ENCODE peak calls at places on chromosomes 12 and 14, in eight cellular contexts. S is BJ, G is upper lobe of right lung, T is stomach, D is MCF 10A, H is GM13977, O is IMR-90, Y is cardiac muscle cell. K is an unnamed sample.

GRCh38 chr12:86748874-86749273 is 492.7 kb upstream of the MGAT4C start:
- DNase-seq in S (no peak), G (no peak), T (no peak), D (no peak), H (no peak), O (no peak), Y (no peak), K (no peak)

GRCh38 chr14:104087981-104088850 is 2.7 kb downstream of the ASPG start:
- DNase-seq in S (no peak), G (peak), T (peak), D (no peak), H (no peak), O (no peak), Y (no peak), K (no peak)

GRCh38 chr14:103029936-103030335 is 27.4 kb downstream of the CDC42BPB start:
- DNase-seq in S (no peak), G (no peak), T (no peak), D (no peak), H (no peak), O (no peak), Y (no peak), K (no peak)

GRCh38 chr14:57266060-57266459 is 2.6 kb downstream of the EXOC5 start:
- DNase-seq in S (no peak), G (no peak), T (no peak), D (no peak), H (no peak), O (peak), Y (no peak), K (no peak)

GRCh38 chr14:100868621-100869370 is 34.7 kb downstream of the RTL1 start:
- DNase-seq in S (no peak), G (peak), T (no peak), D (no peak), H (no peak), O (no peak), Y (no peak), K (no peak)

GRCh38 chr12:50612882-50613281 is 108.1 kb downstream of the DIP2B start:
- DNase-seq in S (no peak), G (no peak), T (no peak), D (no peak), H (no peak), O (no peak), Y (no peak), K (no peak)

GRCh38 chr14:96362965-96363750 is at the start of the genes ATG2B and GSKIP:
- DNase-seq in S (peak), G (peak), T (peak), D (peak), H (peak), O (peak), Y (peak), K (peak)

GRCh38 chr12:105523164-105524057 is 192.9 kb downstream of the C12orf75 start:
- DNase-seq in S (peak), G (peak), T (no peak), D (no peak), H (no peak), O (peak), Y (peak), K (no peak)

GRCh38 chr12:107759410-107759809 is 1.5 kb downstream of the PRDM4 start:
- DNase-seq in S (peak), G (no peak), T (no peak), D (peak), H (no peak), O (peak), Y (no peak), K (no peak)

GRCh38 chr14:65333926-65334687 is 78.4 kb upstream of the FUT8 start:
- DNase-seq in S (peak), G (no peak), T (no peak), D (no peak), H (no peak), O (peak), Y (no peak), K (no peak)

GRCh38 chr12:51954465-51955361 is 3.2 kb downstream of the ACVR1B start:
- DNase-seq in S (no peak), G (no peak), T (peak), D (peak), H (no peak), O (no peak), Y (no peak), K (no peak)

GRCh38 chr14:67539116-67539515 is 6.0 kb downstream of the PLEKHH1 start:
- DNase-seq in S (no peak), G (no peak), T (no peak), D (no peak), H (no peak), O (no peak), Y (no peak), K (no peak)

GRCh38 chr14:69921052-69921451 is 41.8 kb downstream of the SMOC1 start:
- DNase-seq in S (no peak), G (no peak), T (no peak), D (peak), H (no peak), O (peak), Y (no peak), K (no peak)

GRCh38 chr12:109531411-109531810 is 41.9 kb downstream of the MMAB start:
- DNase-seq in S (no peak), G (no peak), T (no peak), D (no peak), H (no peak), O (no peak), Y (peak), K (no peak)

GRCh38 chr12:52569726-52570125 is 3.9 kb downstream of the KRT74 start:
- DNase-seq in S (no peak), G (no peak), T (no peak), D (no peak), H (no peak), O (no peak), Y (no peak), K (no peak)

GRCh38 chr14:31059152-31059924 is 33.2 kb upstream of the STRN3 start:
- DNase-seq in S (peak), G (no peak), T (peak), D (peak), H (no peak), O (peak), Y (no peak), K (no peak)

GRCh38 chr12:111361717-111362576 is 6.9 kb downstream of the PHETA1 start:
- DNase-seq in S (no peak), G (peak), T (peak), D (no peak), H (no peak), O (no peak), Y (no peak), K (no peak)

GRCh38 chr12:13116971-13117370 is 13.5 kb upstream of the GSG1 start:
- DNase-seq in S (no peak), G (no peak), T (no peak), D (no peak), H (no peak), O (no peak), Y (no peak), K (no peak)

GRCh38 chr12:107319536-107320030 is 226.2 kb upstream of the CRY1 start:
- DNase-seq in S (no peak), G (no peak), T (no peak), D (no peak), H (peak), O (no peak), Y (peak), K (no peak)

GRCh38 chr14:105365681-105366080 is 32.7 kb upstream of the TEX22 start:
- DNase-seq in S (no peak), G (no peak), T (no peak), D (no peak), H (no peak), O (no peak), Y (no peak), K (no peak)

DNA sequence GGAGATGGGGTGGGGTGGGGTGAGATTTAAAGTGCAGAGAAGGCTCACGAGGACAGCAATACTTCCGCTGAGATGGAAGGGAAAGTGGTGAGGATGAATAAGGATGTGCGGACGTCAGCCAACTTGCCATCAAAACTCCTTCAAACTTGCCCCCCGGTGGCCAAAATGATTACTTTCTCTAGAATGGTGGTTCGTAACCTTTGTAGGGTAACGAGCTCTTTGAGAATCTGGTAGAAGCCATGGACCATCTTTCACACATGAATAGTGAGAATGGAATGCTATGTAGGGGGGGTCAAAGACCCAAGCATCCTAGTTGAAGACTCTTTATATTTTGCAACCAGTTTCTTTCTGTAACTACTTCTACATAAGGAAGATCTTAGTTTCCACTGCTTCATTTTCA is 245.9 kb upstream of the DDHD1 start:
- DNase-seq in S (no peak), G (no peak), T (no peak), D (peak), H (no peak), O (peak), Y (no peak), K (no peak)
- TF ChIP-seq CTCF in S (peak), G (no peak), T (no peak), D (no peak), H (no peak), O (peak), Y (no peak), K (peak)

GRCh38 chr12:31589896-31590729 is 823 bp downstream of the DENND5B start:
- DNase-seq in S (no peak), G (peak), T (peak), D (peak), H (peak), O (peak), Y (peak), K (peak)
- TF ChIP-seq CTCF in S (peak), G (no peak), T (no peak), D (no peak), H (no peak), O (no peak), Y (peak), K (peak)

DNA sequence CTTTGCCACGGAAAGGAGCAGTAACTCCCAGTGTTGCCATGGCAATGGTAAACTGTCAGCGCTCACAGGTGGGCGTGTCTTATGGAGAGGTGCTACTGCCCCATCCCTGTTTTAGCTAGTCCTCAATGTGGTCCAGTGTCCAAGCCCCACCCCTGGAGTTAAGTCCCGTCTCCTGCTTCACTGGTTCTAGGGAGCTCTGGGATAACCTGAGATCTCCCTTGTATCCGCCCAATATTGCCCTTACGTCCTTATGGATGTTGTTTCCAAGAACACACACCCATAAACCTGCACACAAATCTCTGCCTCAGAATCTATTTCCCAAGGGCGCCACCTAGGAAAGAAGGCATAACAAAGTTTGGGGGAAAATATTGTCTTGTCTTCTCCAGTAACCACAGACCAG is 64.2 kb downstream of the SPRING1 start:
- DNase-seq in S (no peak), G (peak), T (no peak), D (peak), H (no peak), O (no peak), Y (no peak), K (no peak)
- TF ChIP-seq CTCF in S (peak), G (peak), T (no peak), D (no peak), H (peak), O (no peak), Y (peak), K (no peak)

GRCh38 chr12:47819902-47820630 is at the start of gene HDAC7:
- DNase-seq in S (no peak), G (peak), T (peak), D (peak), H (peak), O (peak), Y (peak), K (peak)

GRCh38 chr12:47819544-47819901 is 180 bp downstream of the HDAC7 start:
- DNase-seq in S (no peak), G (no peak), T (no peak), D (no peak), H (no peak), O (no peak), Y (no peak), K (no peak)

GRCh38 chr12:47818382-47818700 is 1.4 kb downstream of the HDAC7 start:
- DNase-seq in S (no peak), G (no peak), T (no peak), D (no peak), H (no peak), O (peak), Y (no peak), K (no peak)

GRCh38 chr12:47818007-47818376 is 1.7 kb downstream of the HDAC7 start:
- DNase-seq in S (no peak), G (peak), T (no peak), D (no peak), H (no peak), O (no peak), Y (no peak), K (no peak)

GRCh38 chr12:47818701-47819543 is 781 bp downstream of the HDAC7 start:
- DNase-seq in S (no peak), G (peak), T (peak), D (peak), H (peak), O (no peak), Y (peak), K (peak)
- TF ChIP-seq CTCF in S (peak), G (peak), T (no peak), D (peak), H (peak), O (peak), Y (peak), K (peak)

GRCh38 chr12:76155157-76155556 is 70.7 kb upstream of the NAP1L1 start:
- DNase-seq in S (no peak), G (no peak), T (no peak), D (no peak), H (no peak), O (no peak), Y (no peak), K (no peak)

GRCh38 chr12:76153616-76154015 is 69.1 kb upstream of the NAP1L1 start:
- DNase-seq in S (no peak), G (no peak), T (no peak), D (peak), H (no peak), O (no peak), Y (no peak), K (no peak)

GRCh38 chr12:76156314-76156713 is 71.8 kb upstream of the NAP1L1 start:
- DNase-seq in S (no peak), G (no peak), T (no peak), D (no peak), H (no peak), O (no peak), Y (no peak), K (no peak)

DNA sequence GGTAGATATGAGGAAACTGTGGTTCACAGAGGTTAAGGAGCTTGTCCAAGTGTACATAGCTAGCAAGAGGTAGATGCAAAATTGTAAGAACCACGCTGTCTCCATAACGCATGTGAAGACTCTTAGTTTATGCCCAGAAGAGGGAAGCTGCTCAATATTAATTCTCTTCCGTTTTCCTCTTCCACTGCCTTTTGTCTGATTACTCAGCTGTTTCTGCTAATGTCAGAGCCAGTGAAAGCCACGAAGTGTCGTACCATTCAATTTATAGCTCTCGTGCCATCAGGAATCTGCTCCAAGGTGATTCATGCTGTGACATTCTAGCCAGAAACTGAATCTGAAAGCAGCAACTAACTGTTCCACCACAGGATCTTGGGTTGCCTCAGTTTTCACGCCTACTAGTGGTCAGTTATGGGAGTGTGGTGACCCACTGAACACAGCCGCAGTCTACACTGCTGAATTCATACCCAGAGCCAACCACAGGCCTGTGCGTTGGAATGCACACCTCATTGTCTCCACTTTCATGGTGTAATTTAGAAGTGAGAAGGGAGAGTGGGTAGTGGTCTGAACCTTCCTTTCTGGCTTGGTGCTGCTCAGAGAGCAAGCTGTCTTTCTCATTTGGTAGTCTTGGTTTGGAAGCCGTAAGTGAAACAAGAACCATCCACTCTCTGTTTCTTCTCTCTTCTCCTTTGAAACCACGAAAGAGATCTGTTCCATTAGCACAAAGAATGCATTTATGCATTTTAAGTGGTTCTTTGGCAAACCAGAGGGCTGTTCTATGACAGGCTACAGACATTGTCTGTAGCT is 74.2 kb upstream of the NAP1L1 start:
- DNase-seq in S (peak), G (no peak), T (peak), D (peak), H (peak), O (peak), Y (peak), K (peak)
- TF ChIP-seq CTCF in S (peak), G (peak), T (peak), D (peak), H (peak), O (peak), Y (peak), K (peak)

GRCh38 chr12:46370380-46370734 is 2.2 kb downstream of the SLC38A2 start:
- DNase-seq in S (no peak), G (no peak), T (no peak), D (no peak), H (no peak), O (no peak), Y (no peak), K (no peak)

GRCh38 chr12:46371718-46372130 is 849 bp downstream of the SLC38A2 start:
- DNase-seq in S (no peak), G (peak), T (peak), D (peak), H (peak), O (peak), Y (peak), K (peak)

GRCh38 chr12:46369474-46370379 is 2.8 kb downstream of the SLC38A2 start:
- DNase-seq in S (no peak), G (no peak), T (no peak), D (no peak), H (no peak), O (no peak), Y (no peak), K (no peak)

GRCh38 chr12:46372131-46372851 is at the start of gene SLC38A2:
- DNase-seq in S (peak), G (peak), T (peak), D (peak), H (peak), O (peak), Y (peak), K (no peak)

DNA sequence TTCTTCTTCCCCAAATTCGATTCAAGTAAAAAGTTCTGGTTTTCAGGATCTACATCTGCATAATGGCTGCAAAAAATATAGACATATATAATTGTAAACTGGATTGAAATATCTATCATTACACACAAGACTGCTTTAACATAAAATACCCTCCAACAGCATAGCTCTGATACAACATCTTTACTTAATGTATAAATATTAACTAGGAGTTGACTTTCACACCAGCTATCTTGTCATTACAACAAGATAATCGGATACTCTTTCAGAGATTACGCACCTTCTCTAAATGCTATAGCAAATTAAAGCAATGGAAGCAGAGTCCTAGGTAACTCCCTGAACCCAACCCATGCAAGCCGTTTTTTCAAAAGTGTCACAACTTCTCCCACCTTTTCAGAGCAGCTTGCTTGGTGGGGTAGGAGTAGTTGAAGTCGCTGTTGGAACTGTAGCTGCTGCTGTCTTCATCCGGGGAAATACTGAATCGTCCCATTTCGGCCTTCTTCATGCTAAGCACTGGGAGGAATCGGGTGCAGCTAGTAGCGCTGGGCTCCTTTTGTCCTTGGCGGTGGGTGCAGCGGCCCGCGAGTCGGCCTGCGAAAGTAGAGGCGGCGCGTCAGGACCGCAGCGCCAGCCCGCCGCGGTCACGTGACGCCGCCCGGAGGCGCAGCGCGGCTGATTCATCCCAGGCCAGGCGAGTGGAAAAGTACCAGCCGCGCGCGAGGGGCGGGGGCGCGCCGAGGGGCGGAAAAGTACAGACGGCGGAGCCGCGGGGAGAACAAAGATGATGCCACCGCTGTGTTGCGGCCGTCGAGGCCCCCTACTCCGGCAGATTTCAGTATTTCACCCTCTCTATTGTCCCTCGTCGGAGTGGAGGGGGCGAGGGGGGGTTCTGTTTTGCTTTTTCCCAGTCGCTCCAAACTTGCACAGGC is 1.5 kb downstream of the SLC38A2 start:
- DNase-seq in S (no peak), G (peak), T (peak), D (peak), H (peak), O (peak), Y (peak), K (peak)
- TF ChIP-seq CTCF in S (no peak), G (no peak), T (no peak), D (no peak), H (peak), O (peak), Y (no peak), K (peak)

GRCh38 chr14:73231874-73232851 is 5.1 kb upstream of the PAPLN start:
- DNase-seq in S (no peak), G (no peak), T (no peak), D (no peak), H (peak), O (no peak), Y (peak), K (no peak)
- TF ChIP-seq CTCF in S (no peak), G (peak), T (no peak), D (no peak), H (peak), O (peak), Y (peak), K (peak)

GRCh38 chr12:96500686-96501085 is 11.3 kb downstream of the CFAP54 start:
- DNase-seq in S (no peak), G (no peak), T (no peak), D (peak), H (no peak), O (peak), Y (no peak), K (no peak)
- TF ChIP-seq CTCF in S (peak), G (peak), T (no peak), D (peak), H (peak), O (peak), Y (peak), K (no peak)

GRCh38 chr14:22046063-22046462 is 372.4 kb upstream of the OR4E1 start:
- DNase-seq in S (no peak), G (no peak), T (no peak), D (no peak), H (no peak), O (no peak), Y (no peak), K (no peak)

GRCh38 chr14:22044193-22044592 is 370.6 kb upstream of the OR4E1 start:
- DNase-seq in S (no peak), G (no peak), T (no peak), D (no peak), H (no peak), O (no peak), Y (no peak), K (no peak)

GRCh38 chr14:22052795-22053194 is 379.2 kb upstream of the OR4E1 start:
- DNase-seq in S (no peak), G (no peak), T (no peak), D (no peak), H (no peak), O (no peak), Y (peak), K (no peak)

DNA sequence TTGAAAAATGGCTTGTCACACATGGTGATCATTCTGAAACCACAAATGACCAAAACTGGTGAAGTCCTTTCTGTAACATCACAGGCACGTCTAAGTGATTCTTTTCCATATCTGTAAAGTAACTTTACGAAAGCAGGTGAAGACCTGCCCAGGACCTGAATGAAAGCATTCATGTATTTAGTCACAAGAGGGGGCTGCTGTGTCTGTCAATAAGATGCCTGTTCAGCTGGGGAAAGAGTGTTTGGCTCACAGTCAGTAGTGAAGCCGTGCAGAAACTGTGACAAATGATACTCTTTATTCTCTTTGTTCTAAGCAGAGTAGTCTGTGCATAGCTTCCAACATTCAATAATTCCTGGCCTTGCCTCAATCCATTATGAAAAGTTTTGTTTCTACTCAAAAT is 373.5 kb upstream of the OR4E1 start:
- DNase-seq in S (no peak), G (no peak), T (no peak), D (peak), H (peak), O (no peak), Y (peak), K (no peak)
- TF ChIP-seq CTCF in S (no peak), G (peak), T (no peak), D (peak), H (peak), O (peak), Y (no peak), K (peak)